ENCODE peak calls at places on chromosome 5, in five cellular contexts. A, K, L, E and I are unnamed samples.

GRCh38 chr5:134958755-134959154 is 9.0 kb upstream of the CATSPER3 start:
- DNase-seq in K (no peak), A (no peak), L (no peak), E (no peak), I (no peak)

GRCh38 chr5:108579236-108579635 is 168.5 kb upstream of the FER start:
- DNase-seq in A (no peak), L (no peak), K (no peak), E (no peak), I (no peak)

GRCh38 chr5:169667896-169668674 is 31.0 kb downstream of the DOCK2 start:
- DNase-seq in K (no peak), L (no peak), A (no peak), E (no peak), I (no peak)

GRCh38 chr5:78518365-78519197 is 130.0 kb downstream of the LHFPL2 start:
- DNase-seq in A (peak; percentile 71), L (peak; percentile 68), K (no peak), E (no peak), I (no peak)

GRCh38 chr5:181164076-181164952 is 16.9 kb downstream of the OR2V2 start:
- DNase-seq in A (no peak), K (no peak), L (no peak), E (no peak), I (no peak)

GRCh38 chr5:73985145-73985544 is 359.1 kb downstream of the ARHGEF28 start:
- DNase-seq in A (no peak), K (no peak), E (no peak), L (peak; percentile 17), I (peak; percentile 30)

GRCh38 chr5:40826778-40827478 is 8.1 kb downstream of the RPL37 start:
- DNase-seq in A (no peak), E (no peak), L (no peak), K (no peak), I (no peak)

GRCh38 chr5:43000914-43001313 is 39.2 kb downstream of the ANXA2R start:
- DNase-seq in E (no peak), A (no peak), L (no peak), K (no peak), I (no peak)

GRCh38 chr5:96595300-96596090 is 66.7 kb upstream of the CAST start:
- DNase-seq in L (no peak), K (no peak), A (no peak), E (no peak), I (no peak)

GRCh38 chr5:178624626-178625546 is 2.0 kb downstream of the CLK4 start:
- DNase-seq in A (no peak), K (no peak), E (no peak), L (peak; percentile 11), I (no peak)

GRCh38 chr5:17020586-17021362 is 84.7 kb upstream of the MYO10 start:
- DNase-seq in L (no peak), K (no peak), A (no peak), E (no peak), I (no peak)

GRCh38 chr5:54975701-54976100 is 9.7 kb downstream of the ESM1 start:
- DNase-seq in K (no peak), L (no peak), E (no peak), A (no peak), I (no peak)

GRCh38 chr5:156475831-156476551 is 149.0 kb downstream of the SGCD start:
- DNase-seq in L (peak; percentile 12), K (no peak), E (no peak), A (peak; percentile 12), I (peak; percentile 62)

GRCh38 chr5:13606051-13606450 is 338.4 kb downstream of the DNAH5 start:
- DNase-seq in A (no peak), L (no peak), E (no peak), K (no peak), I (no peak)

GRCh38 chr5:76025069-76025468 is 58.1 kb upstream of the SV2C start:
- DNase-seq in E (no peak), K (no peak), L (no peak), A (no peak), I (no peak)

GRCh38 chr5:93006915-93007314 is 574.1 kb downstream of the NR2F1-AS1 start:
- DNase-seq in L (no peak), K (no peak), E (no peak), A (no peak), I (no peak)

GRCh38 chr5:33118761-33119415 is 321.9 kb upstream of the TARS1 start:
- DNase-seq in E (no peak), L (no peak), A (no peak), K (no peak), I (no peak)

GRCh38 chr5:178225174-178225573 is 7.4 kb downstream of the PHYKPL start:
- DNase-seq in L (no peak), K (no peak), E (no peak), A (no peak), I (no peak)

GRCh38 chr5:71456362-71456743 is 902 bp downstream of the BDP1 start:
- DNase-seq in A (no peak), K (no peak), L (no peak), E (no peak), I (no peak)

GRCh38 chr5:71452876-71453275 is 2.6 kb upstream of the BDP1 start:
- DNase-seq in E (no peak), K (no peak), A (no peak), L (no peak), I (no peak)

GRCh38 chr5:71454913-71455312 is 538 bp upstream of the BDP1 start:
- DNase-seq in E (no peak), L (no peak), K (no peak), A (no peak), I (peak; percentile 34)

GRCh38 chr5:71457106-71457505 is 1.7 kb downstream of the BDP1 start:
- DNase-seq in A (no peak), L (no peak), K (no peak), E (no peak), I (no peak)

DNA sequence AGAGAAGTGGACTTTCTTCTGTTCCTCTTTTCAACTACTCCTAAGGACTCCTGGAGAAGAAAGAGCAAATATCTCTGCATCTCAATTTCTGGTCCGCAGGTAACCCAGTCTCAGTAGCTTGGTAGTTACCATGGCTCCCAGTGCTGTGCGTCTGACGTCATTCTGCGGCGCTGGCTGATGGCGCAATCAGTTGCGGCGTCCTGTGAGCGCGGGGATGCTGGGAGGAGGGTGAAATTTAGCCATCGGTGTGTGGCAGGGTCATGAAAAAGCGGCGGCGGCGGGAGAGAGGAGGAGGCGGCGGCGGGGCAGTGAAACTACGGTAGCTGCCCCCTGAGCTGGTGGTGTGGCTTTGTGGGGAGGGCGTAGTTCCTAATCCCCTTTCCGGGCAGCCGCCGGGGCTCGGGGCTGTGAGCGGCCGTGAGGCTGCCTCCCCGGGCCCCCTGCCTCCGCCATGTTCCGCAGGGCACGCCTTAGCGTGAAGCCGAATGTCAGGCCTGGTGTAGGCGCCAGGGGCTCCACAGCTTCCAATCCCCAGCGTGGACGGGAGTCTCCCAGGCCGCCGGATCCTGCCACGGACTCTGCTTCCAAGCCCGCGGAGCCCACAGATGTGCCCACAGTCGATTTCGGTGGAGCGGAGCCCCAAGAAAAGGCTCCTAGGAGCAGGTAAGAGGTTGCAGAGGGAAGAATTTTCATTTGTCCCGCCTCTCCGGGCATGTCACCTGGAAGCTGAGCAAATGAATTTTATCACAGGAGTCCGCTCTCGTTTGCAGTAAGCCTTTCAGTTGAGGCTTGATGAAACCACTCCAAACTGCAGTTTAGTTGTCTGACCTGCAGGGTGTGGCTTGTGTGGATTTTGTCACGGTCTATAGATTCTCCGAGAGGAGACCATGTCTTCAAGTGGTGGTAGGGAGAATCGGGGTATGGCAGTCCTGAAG is at the start of gene BDP1:
- DNase-seq in L (peak; percentile 98), K (peak; percentile 65), A (peak; percentile 98), E (peak; percentile 77), I (peak; percentile 99)
- TF ChIP-seq POLR2A in L (peak; percentile 92), K (peak; percentile 52), A (peak; percentile 81), E (peak; percentile 88), I (peak; percentile 68)

DNA sequence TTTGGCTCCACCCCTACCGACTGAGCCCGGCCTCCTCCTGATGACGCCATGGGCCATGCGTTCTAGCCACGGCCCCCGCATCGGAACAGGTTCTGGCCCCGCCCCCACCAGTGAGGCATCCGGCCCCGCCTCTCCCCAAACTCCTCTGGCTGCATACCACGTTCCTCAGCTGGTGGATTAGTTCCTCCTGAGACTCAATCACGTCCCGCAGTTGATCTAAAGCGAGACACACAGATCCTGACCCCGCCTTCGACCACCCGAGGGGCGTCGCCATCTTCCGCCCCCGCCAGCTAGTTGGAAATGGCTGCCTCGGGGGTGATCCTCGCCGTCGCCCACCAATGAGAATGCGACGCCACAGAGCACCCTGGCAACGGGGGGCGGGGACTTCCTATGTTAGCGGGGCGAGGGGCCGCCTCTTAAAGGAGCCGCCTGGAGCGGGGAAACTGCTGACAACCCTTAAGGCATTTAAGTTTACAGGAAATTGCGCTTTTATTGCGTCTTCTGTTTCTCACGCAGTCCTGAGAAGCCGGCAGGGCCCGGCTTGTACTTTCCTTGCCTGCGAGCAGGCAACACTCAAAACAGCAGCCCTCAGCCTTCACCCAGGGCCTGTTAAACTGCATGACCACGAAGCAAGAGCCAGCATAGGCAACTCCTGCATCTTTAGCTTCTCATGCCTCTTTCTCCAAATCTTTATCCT is at the start of gene SPATA24:
- DNase-seq in E (peak; percentile 95), K (peak; percentile 99), L (peak; percentile 98), A (peak; percentile 98), I (peak; percentile 96)
- TF ChIP-seq POLR2A in E (peak; percentile 78), K (peak; percentile 25), L (peak; percentile 45), A (peak; percentile 50), I (peak; percentile 43)

DNA sequence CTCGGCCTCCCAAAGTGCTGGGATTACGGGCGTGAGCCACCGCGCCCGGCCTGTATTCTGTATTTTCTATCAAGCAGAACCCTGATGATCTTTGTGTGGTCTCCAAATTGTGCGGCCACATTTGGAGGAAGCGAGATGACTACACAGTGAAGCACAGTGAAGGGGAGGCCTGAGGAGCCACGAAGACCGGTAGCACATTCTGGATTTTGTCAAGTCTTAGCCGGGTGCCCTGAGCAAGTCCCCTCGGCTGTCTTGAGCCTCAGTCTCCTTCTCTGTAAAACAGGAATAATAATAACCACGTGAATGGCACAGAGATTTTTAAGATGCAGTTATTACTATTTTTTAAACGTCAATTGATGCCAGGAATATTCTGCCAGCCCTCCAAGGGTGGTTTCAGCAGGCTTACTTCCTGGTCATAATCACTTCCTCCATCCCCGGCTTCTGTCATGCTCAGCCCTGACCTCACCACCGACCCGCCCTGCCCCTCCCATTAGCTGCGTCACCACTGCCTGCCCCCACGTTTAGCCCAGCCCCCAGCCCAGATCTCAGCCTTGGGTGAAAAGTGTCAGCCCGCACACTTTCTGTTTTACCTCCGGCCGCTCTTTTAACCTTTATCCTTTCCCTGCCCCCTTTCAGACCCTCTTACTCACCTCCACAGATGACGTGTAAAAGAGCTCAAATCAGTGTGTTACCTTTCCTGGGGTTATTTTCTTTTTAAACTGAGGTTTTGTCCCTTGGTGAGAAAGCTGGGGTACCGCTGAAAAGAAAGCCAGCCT is 27.0 kb upstream of the ERGIC1 start:
- DNase-seq in E (peak; percentile 81), A (peak; percentile 95), K (peak; percentile 81), L (peak; percentile 93), I (peak; percentile 77)
- TF ChIP-seq POLR2A in E (peak; percentile 54), A (peak; percentile 71), K (peak; percentile 28), L (peak; percentile 81), I (no peak)

DNA sequence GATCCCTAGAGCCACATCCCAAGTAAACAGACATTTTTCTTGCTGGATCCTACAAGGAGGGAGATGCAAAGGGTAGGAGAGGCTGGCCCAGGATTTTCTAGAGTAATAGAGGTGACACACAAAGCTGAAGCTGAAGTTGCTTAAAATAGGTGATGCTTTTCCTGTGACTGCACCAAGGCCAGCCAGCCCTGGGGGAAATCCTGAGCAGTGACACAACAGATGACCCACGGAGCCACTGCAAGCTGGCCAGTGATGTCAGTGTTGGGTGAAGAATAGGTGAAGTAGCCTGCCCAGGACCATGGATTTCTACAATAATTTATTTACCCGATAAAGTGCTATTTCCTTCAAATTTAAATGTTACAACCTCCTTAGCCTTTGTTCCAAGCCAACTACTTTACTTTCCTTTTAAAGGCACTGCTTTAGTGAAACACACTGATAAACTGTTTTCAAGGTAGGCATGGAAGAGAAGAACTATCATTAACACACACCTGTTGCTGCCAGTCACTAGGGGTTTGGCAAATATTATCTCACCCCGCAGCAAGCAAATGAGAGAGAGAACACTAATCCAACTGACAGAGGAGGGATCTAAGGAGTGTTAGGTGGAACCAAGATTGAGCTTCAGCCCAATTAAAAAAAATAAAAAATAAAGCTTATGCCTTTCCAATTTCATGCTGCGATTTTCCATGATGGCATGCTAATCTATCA is 123.5 kb downstream of the CTNND2 start:
- DNase-seq in A (no peak), K (no peak), L (no peak), E (no peak), I (no peak)
- TF ChIP-seq POLR2A in A (no peak), K (no peak), L (no peak), E (no peak), I (no peak)